ENCODE peak calls at places on chromosomes 7 and 10, in nine cellular contexts. L is Panc1, T is transverse colon, B is GM23338, N is HL-60, C is GM12878, A is prostate gland, X is spleen, W is breast epithelium. D is an unnamed sample.

GRCh38 chr7:88437132-88437531 is 130.4 kb upstream of the STEAP4 start:
- DNase-seq in A (no peak), W (no peak), T (no peak), C (no peak), L (no peak), X (no peak), B (no peak), N (no peak), D (no peak)

GRCh38 chr10:93180402-93181040 is 106.8 kb downstream of the CYP26A1 start:
- DNase-seq in X (no peak), L (no peak), A (no peak), T (peak; percentile 12), C (no peak), W (peak; percentile 70), N (no peak), B (no peak), D (no peak)

GRCh38 chr10:93859049-93859655 is 34.6 kb upstream of the SLC35G1 start:
- DNase-seq in B (peak; percentile 39), N (no peak), W (no peak), A (no peak), T (no peak), X (no peak), L (no peak), C (no peak), D (no peak)

GRCh38 chr10:29613791-29614190 is 21.0 kb downstream of the SVIL start:
- DNase-seq in T (no peak), L (no peak), A (no peak), X (no peak), W (no peak), B (no peak), C (no peak), N (no peak), D (no peak)

GRCh38 chr10:454860-455259 is 234.6 kb downstream of the DIP2C start:
- DNase-seq in B (no peak), N (no peak), W (peak; percentile 50), L (peak; percentile 54), A (peak; percentile 61), X (no peak), T (no peak), C (no peak), D (peak; percentile 49)

GRCh38 chr10:33114451-33114944 is 156.5 kb upstream of the ITGB1 start:
- DNase-seq in A (no peak), W (no peak), X (no peak), B (no peak), N (no peak), T (no peak), L (no peak), C (no peak), D (no peak)

GRCh38 chr7:122137291-122138077 is 6.6 kb downstream of the AASS start:
- DNase-seq in W (no peak), N (no peak), X (no peak), B (no peak), C (no peak), T (no peak), L (no peak), A (no peak), D (no peak)

GRCh38 chr7:101386558-101387199 is 24.0 kb downstream of the COL26A1 start:
- DNase-seq in T (no peak), W (no peak), A (peak; percentile 14), B (peak; percentile 79), N (no peak), L (no peak), X (peak; percentile 76), C (no peak), D (no peak)

GRCh38 chr7:112088484-112089016 is 117.6 kb downstream of the DOCK4 start:
- DNase-seq in C (no peak), T (no peak), B (no peak), N (no peak), W (no peak), A (no peak), L (no peak), X (no peak), D (no peak)

GRCh38 chr7:10677668-10678232 is 295.9 kb upstream of the PHF14 start:
- DNase-seq in N (peak; percentile 1), A (no peak), C (no peak), L (no peak), B (no peak), X (no peak), W (no peak), T (no peak), D (no peak)

DNA sequence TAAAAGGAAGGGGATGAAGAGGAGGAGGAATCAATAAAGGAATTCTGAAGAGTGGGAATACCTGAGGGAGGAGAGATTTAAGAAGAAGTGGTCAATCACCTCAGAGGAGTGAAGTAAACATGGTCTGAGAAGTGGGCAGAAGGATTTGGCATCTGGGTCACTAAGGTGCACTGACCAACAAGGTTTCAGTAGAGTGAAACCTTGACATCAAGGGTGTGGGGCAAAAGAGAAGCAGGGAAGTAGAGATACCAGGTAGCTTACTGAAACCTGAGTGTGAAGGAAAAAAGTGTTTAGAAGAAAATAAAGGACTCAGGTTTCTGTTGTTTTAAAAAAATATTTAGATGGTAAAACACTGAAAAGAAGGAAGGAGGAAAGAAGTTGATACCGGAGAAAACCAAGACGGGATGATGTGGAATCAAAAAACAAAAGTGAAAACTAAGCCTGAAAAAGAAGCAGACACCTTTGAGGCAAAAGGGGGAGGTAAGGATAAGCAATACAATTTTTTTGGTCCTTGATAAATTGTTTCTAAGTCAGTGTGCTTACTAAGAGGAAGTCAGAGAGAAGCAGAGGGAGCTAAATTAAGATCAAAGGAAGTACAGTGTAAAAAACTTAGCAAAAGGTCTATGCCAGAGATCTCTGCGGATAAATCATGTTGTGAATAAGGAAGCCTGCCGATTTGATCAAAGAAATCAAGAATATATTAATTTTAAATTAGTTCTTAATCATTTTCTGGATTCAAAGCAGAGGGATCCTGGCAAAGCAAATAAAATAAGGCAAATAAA is 137.2 kb upstream of the GPR22 start:
- DNase-seq in L (no peak), X (no peak), N (peak; percentile 12), B (no peak), W (no peak), T (no peak), A (no peak), C (peak; percentile 13), D (no peak)
- H3K4me3 ChIP-seq in L (no peak overlapping the region), X (no peak overlapping the region), N (no peak overlapping the region), B (no peak overlapping the region), W (no peak overlapping the region), T (no peak overlapping the region), A (no peak overlapping the region), C (peak overlapping the region; percentile 42), D (no peak overlapping the region)

GRCh38 chr10:31315453-31315852 is 3.6 kb upstream of the ZEB1 start:
- DNase-seq in T (no peak), X (no peak), A (no peak), W (no peak), C (no peak), B (no peak), N (no peak), L (no peak), D (no peak)
- TF ChIP-seq POLR2AphosphoS5 in T (no peak), X (no peak), A (no peak), W (no peak), C (no peak), B (no peak), N (no peak), L (no peak), D (no peak)

GRCh38 chr7:74305987-74306736 is 17.0 kb downstream of the CLIP2 start:
- DNase-seq in B (peak; percentile 2), X (no peak), C (no peak), L (no peak), A (no peak), W (no peak), T (no peak), N (no peak), D (no peak)
- H3K4me3 ChIP-seq in B (no peak overlapping the region), X (no peak overlapping the region), C (peak overlapping the region; percentile 57), L (no peak overlapping the region), A (no peak overlapping the region), W (no peak overlapping the region), T (no peak overlapping the region), N (no peak overlapping the region), D (peak overlapping the region; percentile 33)

DNA sequence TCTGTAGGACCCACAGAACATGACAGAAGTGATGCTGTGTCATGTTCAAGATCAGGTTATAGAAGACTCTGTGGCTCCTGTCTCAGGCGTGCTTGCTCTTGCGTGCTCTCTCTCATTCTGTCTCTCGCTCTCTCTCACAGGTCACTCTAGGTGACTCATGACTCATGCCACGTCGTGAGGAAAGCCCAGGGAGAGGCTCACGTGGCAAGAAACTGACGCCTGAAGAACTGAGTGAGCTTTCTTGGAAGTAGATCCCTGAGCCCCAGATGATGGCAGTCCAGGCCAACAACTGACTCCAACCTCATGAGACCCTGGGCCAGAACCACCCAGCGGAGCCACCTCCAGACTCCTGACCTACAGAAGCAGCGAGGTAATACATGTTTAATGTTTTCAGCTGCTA is 103.3 kb downstream of the DNMBP start:
- DNase-seq in W (no peak), T (no peak), B (no peak), C (no peak), A (no peak), X (no peak), L (peak; percentile 42), N (no peak), D (peak; percentile 52)
- TF ChIP-seq POLR2AphosphoS5 in W (no peak), T (no peak), B (no peak), C (no peak), A (no peak), X (no peak), L (no peak), N (no peak), D (peak; percentile 27)

GRCh38 chr10:102791754-102792153 is 45.5 kb downstream of the CYP17A1 start:
- DNase-seq in W (no peak), C (no peak), L (no peak), T (no peak), X (no peak), N (no peak), B (no peak), A (no peak), D (no peak)

GRCh38 chr10:102796407-102797176 is 40.6 kb downstream of the CYP17A1 start:
- DNase-seq in A (peak; percentile 89), B (no peak), N (peak; percentile 92), L (no peak), C (peak; percentile 49), W (peak; percentile 73), T (peak; percentile 82), X (peak; percentile 94), D (peak; percentile 79)

GRCh38 chr10:102799691-102800435 is 37.4 kb downstream of the CYP17A1 start:
- DNase-seq in C (no peak), N (no peak), L (no peak), X (no peak), T (no peak), B (no peak), A (peak; percentile 82), W (no peak), D (peak; percentile 84)

GRCh38 chr10:102800601-102801335 is 36.4 kb downstream of the CYP17A1 start:
- DNase-seq in W (no peak), C (no peak), A (no peak), T (no peak), N (no peak), L (no peak), X (no peak), B (no peak), D (no peak)

GRCh38 chr10:102795453-102796406 is 41.5 kb downstream of the CYP17A1 start:
- DNase-seq in N (peak; percentile 59), C (no peak), A (no peak), B (no peak), T (no peak), L (no peak), W (no peak), X (no peak), D (no peak)
- H3K4me3 ChIP-seq in N (no peak overlapping the region), C (peak overlapping the region; percentile 30), A (no peak overlapping the region), B (no peak overlapping the region), T (no peak overlapping the region), L (no peak overlapping the region), W (no peak overlapping the region), X (no peak overlapping the region), D (no peak overlapping the region)